ENCODE peak calls at places on chromosome 17, in five cellular contexts. E is stimulated activated CD4-positive, alpha-beta T cell treated with anti-CD3 and anti-CD28 coated beads, Interleukin-12 subunit alpha, Interleukin-12 subunit beta, amount 100 ng/mL, for 4 hours; M is amniotic epithelial cell; W is activated naive CD4-positive, alpha-beta T cell; G is BJ. X is an unnamed sample.

GRCh38 chr17:2396568-2397246 is 4.2 kb downstream of the MNT start:
- DNase-seq in W (peak), G (peak), M (peak), E (peak), X (peak)

GRCh38 chr17:77266891-77267341 is 126.1 kb downstream of the SEC14L1 start:
- DNase-seq in E (no peak), G (no peak), M (peak), W (no peak), X (no peak)

GRCh38 chr17:51435171-51435552 is 174.8 kb downstream of the UTP18 start:
- DNase-seq in W (no peak), G (no peak), M (no peak), E (no peak), X (no peak)

GRCh38 chr17:77076046-77076882 is 64.5 kb upstream of the SEC14L1 start:
- DNase-seq in E (no peak), W (no peak), M (no peak), G (no peak), X (no peak)

GRCh38 chr17:60656499-60656898 is 21.2 kb upstream of the BCAS3 start:
- DNase-seq in W (no peak), G (no peak), E (no peak), M (no peak), X (no peak)

GRCh38 chr17:72056727-72057290 is 64.0 kb upstream of the SOX9 start:
- DNase-seq in W (no peak), M (no peak), E (no peak), G (no peak), X (no peak)

GRCh38 chr17:9473716-9474115 is 101.9 kb downstream of the STX8 start:
- DNase-seq in W (no peak), E (no peak), M (no peak), G (no peak), X (no peak)

GRCh38 chr17:7280519-7281073 is 922 bp upstream of the SLC2A4 start:
- DNase-seq in W (peak), M (peak), E (peak), G (no peak), X (peak)

GRCh38 chr17:71118039-71118438 is 948.7 kb downstream of the KCNJ2 start:
- DNase-seq in M (peak), W (no peak), E (no peak), G (no peak), X (no peak)

GRCh38 chr17:35847633-35848373 is 20.9 kb downstream of the HEATR9 start:
- DNase-seq in G (no peak), M (no peak), W (no peak), E (no peak), X (no peak)

GRCh38 chr17:55898195-55898594 is 147.3 kb downstream of the PCTP start:
- DNase-seq in G (no peak), M (no peak), E (no peak), W (no peak), X (no peak)

GRCh38 chr17:75428775-75429469 is 23.4 kb upstream of the GRB2 start:
- DNase-seq in E (no peak), G (peak), W (no peak), M (peak), X (peak)

GRCh38 chr17:8753136-8753975 is 5.0 kb downstream of the SPDYE4 start:
- DNase-seq in W (no peak), M (no peak), E (no peak), G (no peak), X (no peak)

GRCh38 chr17:43456661-43457361 is 27.0 kb upstream of the DHX8 start:
- DNase-seq in M (peak), E (no peak), W (no peak), G (no peak), X (no peak)

GRCh38 chr17:81909966-81910839 is 996 bp downstream of the PCYT2 start:
- DNase-seq in M (peak), E (no peak), W (no peak), G (no peak), X (no peak)

GRCh38 chr17:82613283-82614094 is 34.8 kb downstream of the WDR45B start:
- DNase-seq in M (no peak), G (no peak), E (no peak), W (no peak), X (no peak)

GRCh38 chr17:38789185-38789584 is 10.2 kb downstream of the PIP4K2B start:
- DNase-seq in E (no peak), G (no peak), M (peak), W (no peak), X (no peak)

GRCh38 chr17:81396722-81397313 is 1.6 kb downstream of the BAHCC1 start:
- DNase-seq in G (no peak), M (no peak), W (peak), E (no peak), X (peak)

GRCh38 chr17:1399679-1400512 is at the start of gene YWHAE:
- DNase-seq in W (peak), M (peak), E (peak), G (peak), X (peak)

GRCh38 chr17:75822119-75822799 is 21.9 kb downstream of the UNC13D start:
- DNase-seq in E (peak), M (no peak), W (peak), G (no peak), X (no peak)

GRCh38 chr17:18139949-18140348 is 31.4 kb downstream of the MYO15A start:
- DNase-seq in W (no peak), E (no peak), G (no peak), M (peak), X (no peak)

GRCh38 chr17:8673621-8674020 is 43.1 kb upstream of the MYH10 start:
- DNase-seq in E (no peak), M (peak), G (no peak), W (no peak), X (no peak)

GRCh38 chr17:17119533-17119932 is 77.3 kb downstream of the MPRIP start:
- DNase-seq in G (no peak), W (peak), M (peak), E (peak), X (no peak)

GRCh38 chr17:37276475-37276874 is 99.3 kb upstream of the C17orf78 start:
- DNase-seq in G (no peak), M (peak), E (no peak), W (no peak), X (no peak)

X was measured in T1000.